ENCODE peak calls at places on chromosome 6, in ten cellular contexts. H, I, A, B, Y, N, Z, S, F and C are unnamed samples.
A peak's percentile ranks its signal among the peaks of the same experiment; 100 is the strongest.

GRCh38 chr6:42396720-42397119 is 55.0 kb downstream of the TRERF1 start:
- DNase-seq in H (no peak), I (peak; percentile 23), A (no peak), B (no peak), Y (no peak), N (no peak), Z (no peak), S (no peak), F (no peak), C (no peak)

GRCh38 chr6:149897015-149897697 is 757 bp downstream of the RAET1E start:
- DNase-seq in H (no peak), I (no peak), A (no peak), B (peak; percentile 86), Y (no peak), N (peak; percentile 88), Z (peak; percentile 34), S (peak; percentile 11), F (no peak), C (no peak)

GRCh38 chr6:52423971-52424381 is 3.8 kb downstream of the EFHC1 start:
- DNase-seq in H (no peak), I (no peak), A (no peak), B (no peak), Y (no peak), N (peak; percentile 57), Z (no peak), S (peak; percentile 79), F (no peak), C (no peak)

GRCh38 chr6:38187285-38187684 is 367.8 kb downstream of the ZFAND3 start:
- DNase-seq in H (no peak), I (no peak), A (no peak), B (no peak), Y (no peak), N (no peak), Z (peak; percentile 6), S (no peak), F (no peak), C (no peak)

GRCh38 chr6:6793388-6794250 is 205.1 kb downstream of the LY86 start:
- DNase-seq in H (no peak), I (no peak), A (no peak), B (no peak), Y (no peak), N (no peak), Z (no peak), S (no peak), F (no peak), C (no peak)

GRCh38 chr6:109925060-109925459 is 53.1 kb upstream of the GPR6 start:
- DNase-seq in H (no peak), I (no peak), A (no peak), B (no peak), Y (no peak), N (no peak), Z (no peak), S (no peak), F (no peak), C (no peak)

GRCh38 chr6:14709900-14710299 is 536.0 kb upstream of the JARID2 start:
- DNase-seq in H (no peak), I (no peak), A (no peak), B (no peak), Y (no peak), N (no peak), Z (no peak), S (no peak), F (no peak), C (no peak)

GRCh38 chr6:21769405-21769851 is 175.9 kb downstream of the SOX4 start:
- DNase-seq in H (no peak), I (no peak), A (no peak), B (no peak), Y (no peak), N (peak; percentile 35), Z (no peak), S (peak; percentile 94), F (no peak), C (no peak)

GRCh38 chr6:35511980-35512379 is 716 bp downstream of the TULP1 start:
- DNase-seq in H (no peak), I (no peak), A (no peak), B (no peak), Y (no peak), N (no peak), Z (no peak), S (no peak), F (no peak), C (no peak)

GRCh38 chr6:214428-214827 is 77.9 kb upstream of the DUSP22 start:
- DNase-seq in H (no peak), I (no peak), A (no peak), B (no peak), Y (no peak), N (no peak), Z (no peak), S (no peak), F (no peak), C (no peak)

GRCh38 chr6:51495016-51495805 is 592.2 kb downstream of the PKHD1 start:
- DNase-seq in H (no peak), I (no peak), A (no peak), B (no peak), Y (no peak), N (no peak), Z (no peak), S (no peak), F (no peak), C (no peak)

GRCh38 chr6:137224890-137225198 is 5.7 kb upstream of the IFNGR1 start:
- DNase-seq in H (no peak), I (no peak), A (no peak), B (no peak), Y (peak; percentile 56), N (no peak), Z (peak; percentile 47), S (no peak), F (no peak), C (no peak)

GRCh38 chr6:4819706-4820283 is 43.6 kb downstream of the CDYL start:
- DNase-seq in H (no peak), I (no peak), A (no peak), B (no peak), Y (no peak), N (no peak), Z (no peak), S (no peak), F (no peak), C (no peak)

GRCh38 chr6:103079867-103080266 is 1686.4 kb downstream of the GRIK2 start:
- DNase-seq in H (no peak), I (no peak), A (no peak), B (no peak), Y (no peak), N (no peak), Z (no peak), S (no peak), F (no peak), C (no peak)

GRCh38 chr6:116309657-116310056 is 29.9 kb upstream of the TSPYL1 start:
- DNase-seq in H (no peak), I (no peak), A (no peak), B (no peak), Y (no peak), N (no peak), Z (no peak), S (no peak), F (no peak), C (no peak)

GRCh38 chr6:14008809-14009208 is 84.1 kb downstream of the RNF182 start:
- DNase-seq in H (no peak), I (no peak), A (no peak), B (no peak), Y (no peak), N (no peak), Z (no peak), S (no peak), F (no peak), C (no peak)

GRCh38 chr6:113596907-113597583 is 260.1 kb upstream of the MARCKS start:
- DNase-seq in H (no peak), I (no peak), A (peak; percentile 96), B (no peak), Y (no peak), N (no peak), Z (no peak), S (no peak), F (no peak), C (no peak)

GRCh38 chr6:44041461-44042260 is 85.6 kb downstream of the MRPL14 start:
- DNase-seq in H (no peak), I (no peak), A (no peak), B (no peak), Y (no peak), N (peak; percentile 63), Z (no peak), S (peak; percentile 82), F (no peak), C (no peak)

GRCh38 chr6:52511572-52512151 is 65.2 kb downstream of the TRAM2 start:
- DNase-seq in H (no peak), I (no peak), A (no peak), B (no peak), Y (no peak), N (no peak), Z (no peak), S (peak; percentile 51), F (no peak), C (no peak)

GRCh38 chr6:125255201-125255600 is 46.6 kb downstream of the HDDC2 start:
- DNase-seq in H (no peak), I (no peak), A (no peak), B (no peak), Y (no peak), N (no peak), Z (no peak), S (no peak), F (no peak), C (no peak)

GRCh38 chr6:138685781-138686180 is 87.8 kb upstream of the CCDC28A start:
- DNase-seq in H (no peak), I (no peak), A (no peak), B (no peak), Y (no peak), N (no peak), Z (no peak), S (no peak), F (no peak), C (no peak)

GRCh38 chr6:10485406-10485805 is 35.7 kb upstream of the GCNT2 start:
- DNase-seq in H (no peak), I (no peak), A (no peak), B (no peak), Y (no peak), N (no peak), Z (no peak), S (no peak), F (no peak), C (no peak)

GRCh38 chr6:147298461-147298860 is 94.2 kb downstream of the STXBP5 start:
- DNase-seq in H (no peak), I (no peak), A (no peak), B (no peak), Y (no peak), N (no peak), Z (no peak), S (no peak), F (no peak), C (no peak)

GRCh38 chr6:9581155-9581554 is 833.7 kb downstream of the TFAP2A start:
- DNase-seq in H (no peak), I (no peak), A (no peak), B (no peak), Y (no peak), N (no peak), Z (no peak), S (peak; percentile 17), F (no peak), C (no peak)

GRCh38 chr6:20564269-20564668 is 30.0 kb downstream of the CDKAL1 start:
- DNase-seq in H (no peak), I (no peak), A (peak; percentile 91), B (no peak), Y (peak; percentile 26), N (no peak), Z (no peak), S (peak; percentile 59), F (no peak), C (no peak)

GRCh38 chr6:98203170-98203806 is 631.1 kb upstream of the POU3F2 start:
- DNase-seq in H (no peak), I (no peak), A (no peak), B (no peak), Y (no peak), N (no peak), Z (no peak), S (no peak), F (no peak), C (no peak)

GRCh38 chr6:4610256-4610655 is 165.9 kb upstream of the CDYL start:
- DNase-seq in H (no peak), I (no peak), A (no peak), B (no peak), Y (no peak), N (peak; percentile 61), Z (no peak), S (peak; percentile 87), F (no peak), C (no peak)

GRCh38 chr6:33958208-33958862 is 154.5 kb upstream of the MLN start:
- DNase-seq in H (no peak), I (peak; percentile 12), A (peak; percentile 26), B (no peak), Y (no peak), N (no peak), Z (no peak), S (no peak), F (peak; percentile 56), C (no peak)